ENCODE peak calls at places on chromosomes 4 and X, in eight cellular contexts. Y is HCT116, N is ovary, H is A549, Z is AG04450, B is stomach, X is heart left ventricle, K is hepatocyte. Q is an unnamed sample.

GRCh38 chr4:113636438-113636818 is 125.1 kb downstream of the CAMK2D start:
- DNase-seq in X (no peak), Z (no peak), H (no peak), K (no peak), Y (no peak), N (no peak), B (no peak), Q (no peak)

GRCh38 chrX:44162964-44163475 is 180.5 kb downstream of the EFHC2 start:
- DNase-seq in H (no peak), B (no peak), X (no peak), Y (no peak), N (no peak), K (no peak), Z (no peak), Q (no peak)

GRCh38 chr4:79823148-79823763 is 249.8 kb downstream of the ANTXR2 start:
- DNase-seq in K (peak), N (no peak), H (no peak), X (no peak), B (no peak), Y (no peak), Z (peak), Q (peak)

GRCh38 chr4:164803702-164804101 is 49.8 kb downstream of the SMIM31 start:
- DNase-seq in N (no peak), H (no peak), Y (no peak), X (no peak), K (no peak), B (no peak), Z (no peak), Q (no peak)

GRCh38 chrX:150573702-150574101 is 5.3 kb downstream of the MTM1 start:
- DNase-seq in B (no peak), H (no peak), N (no peak), Z (no peak), K (no peak), X (no peak), Y (no peak), Q (no peak)

GRCh38 chr4:143406523-143406922 is 69.8 kb downstream of the GAB1 start:
- DNase-seq in H (no peak), K (peak), Y (no peak), X (no peak), Z (no peak), B (peak), N (peak), Q (peak)

GRCh38 chr4:94917146-94917545 is 159.4 kb downstream of the BMPR1B start:
- DNase-seq in Z (no peak), Y (no peak), X (no peak), N (no peak), K (no peak), H (no peak), B (no peak), Q (no peak)

GRCh38 chr4:68751138-68751537 is 64.7 kb upstream of the UGT2B10 start:
- DNase-seq in N (no peak), X (no peak), Y (no peak), Z (no peak), B (no peak), H (no peak), K (no peak), Q (no peak)

GRCh38 chr4:174631901-174632758 is 109.8 kb upstream of the HPGD start:
- DNase-seq in H (peak), Y (peak), X (no peak), K (peak), N (no peak), Z (peak), B (no peak), Q (peak)

GRCh38 chr4:183422962-183423653 is 21.3 kb upstream of the CDKN2AIP start:
- DNase-seq in Z (no peak), B (no peak), X (no peak), K (no peak), Y (no peak), N (no peak), H (no peak), Q (no peak)

GRCh38 chr4:127604949-127605709 is 27.6 kb upstream of the INTU start:
- DNase-seq in Y (peak), X (no peak), N (no peak), K (peak), B (no peak), H (peak), Z (no peak), Q (no peak)

GRCh38 chr4:1463088-1463926 is 57.1 kb upstream of the NKX1-1 start:
- DNase-seq in Y (no peak), H (no peak), B (peak), N (no peak), X (no peak), Z (peak), K (peak), Q (peak)

GRCh38 chr4:14853186-14853946 is 148.9 kb upstream of the CPEB2 start:
- DNase-seq in Y (no peak), Z (peak), X (no peak), H (peak), B (no peak), N (no peak), K (peak), Q (peak)

GRCh38 chr4:145189981-145190380 is 9.6 kb upstream of the OTUD4 start:
- DNase-seq in K (no peak), X (no peak), H (no peak), N (no peak), Z (no peak), Y (no peak), B (no peak), Q (no peak)

GRCh38 chr4:26256016-26256415 is 64.8 kb upstream of the RBPJ start:
- DNase-seq in B (no peak), Y (no peak), N (no peak), X (no peak), K (no peak), H (no peak), Z (no peak), Q (no peak)

GRCh38 chrX:66014560-66014959 is 25.3 kb downstream of the VSIG4 start:
- DNase-seq in Y (no peak), B (no peak), N (no peak), X (no peak), Z (no peak), K (no peak), H (no peak), Q (no peak)

GRCh38 chr4:160947653-160948052 is 1216.1 kb downstream of the FSTL5 start:
- DNase-seq in N (no peak), Z (no peak), B (no peak), H (no peak), X (no peak), Y (no peak), K (no peak), Q (no peak)

GRCh38 chrX:136574548-136574947 is 42.5 kb downstream of the VGLL1 start:
- DNase-seq in X (no peak), H (no peak), Z (no peak), Y (no peak), N (no peak), B (no peak), K (peak), Q (no peak)

GRCh38 chr4:52051213-52051614 is at the start of gene SPATA18:
- DNase-seq in Y (no peak), X (peak), B (peak), N (peak), H (peak), Z (no peak), K (peak), Q (no peak)

GRCh38 chrX:44874481-44875184 is 1.6 kb downstream of the KDM6A start:
- DNase-seq in H (peak), X (no peak), N (peak), B (peak), Y (no peak), Z (no peak), K (peak), Q (no peak)

GRCh38 chr4:74223801-74224200 is 65.9 kb downstream of the MTHFD2L start:
- DNase-seq in X (no peak), K (no peak), N (no peak), Y (no peak), B (no peak), H (no peak), Z (no peak), Q (no peak)

GRCh38 chrX:17067534-17067933 is 121.1 kb downstream of the REPS2 start:
- DNase-seq in X (no peak), Z (no peak), Y (no peak), B (no peak), H (no peak), K (no peak), N (no peak), Q (no peak)

GRCh38 chrX:49106930-49107329 is 16.6 kb downstream of the GPKOW start:
- DNase-seq in H (peak), K (peak), N (no peak), B (peak), X (no peak), Y (no peak), Z (peak), Q (peak)

GRCh38 chr4:166594326-166594946 is 639.9 kb downstream of the SPOCK3 start:
- DNase-seq in B (peak), K (peak), Y (peak), Z (no peak), X (no peak), N (no peak), H (peak), Q (peak)

GRCh38 chr4:32689520-32689919 is 1969.4 kb downstream of the PCDH7 start:
- DNase-seq in Y (peak), Z (no peak), B (no peak), N (no peak), K (no peak), X (no peak), H (peak), Q (no peak)

GRCh38 chr4:16496501-16496900 is 270.2 kb upstream of the TAPT1 start:
- DNase-seq in B (no peak), H (no peak), X (no peak), Y (no peak), K (no peak), Z (peak), N (no peak), Q (peak)

GRCh38 chr4:94396984-94397383 is 54.3 kb upstream of the HPGDS start:
- DNase-seq in H (no peak), K (no peak), X (no peak), B (no peak), N (no peak), Z (no peak), Y (no peak), Q (no peak)

GRCh38 chrX:53318766-53319353 is 37.5 kb upstream of the IQSEC2 start:
- DNase-seq in K (no peak), H (no peak), N (no peak), Y (no peak), B (no peak), X (no peak), Z (no peak), Q (no peak)

GRCh38 chr4:78954048-78954666 is 14.9 kb upstream of the PAQR3 start:
- DNase-seq in K (peak), Y (peak), X (no peak), N (no peak), B (no peak), Z (no peak), H (peak), Q (no peak)

GRCh38 chr4:46515940-46516339 is 126.0 kb upstream of the GABRA2 start:
- DNase-seq in Z (no peak), X (no peak), B (no peak), K (no peak), H (no peak), N (no peak), Y (no peak), Q (no peak)

GRCh38 chr4:9999956-10000551 is 21.2 kb downstream of the SLC2A9 start:
- DNase-seq in K (no peak), H (no peak), B (no peak), X (no peak), Y (no peak), N (no peak), Z (no peak), Q (peak)

GRCh38 chr4:101191302-101192098 is 155.8 kb downstream of the PPP3CA start:
- DNase-seq in Y (no peak), K (peak), Z (peak), N (peak), H (peak), B (peak), X (peak), Q (peak)

GRCh38 chrX:17590892-17591740 is 146.2 kb upstream of the SCML1 start:
- DNase-seq in Y (peak), K (peak), B (peak), N (peak), H (peak), X (peak), Z (no peak), Q (peak)

GRCh38 chr4:86294883-86295282 is 65.0 kb downstream of the MAPK10 start:
- DNase-seq in H (no peak), X (no peak), B (no peak), K (no peak), Y (no peak), Z (no peak), N (no peak), Q (no peak)
- H3K4me3 ChIP-seq in H (no peak), X (no peak), B (no peak), K (no peak), Y (no peak), Z (no peak), N (no peak), Q (no peak)

DNA sequence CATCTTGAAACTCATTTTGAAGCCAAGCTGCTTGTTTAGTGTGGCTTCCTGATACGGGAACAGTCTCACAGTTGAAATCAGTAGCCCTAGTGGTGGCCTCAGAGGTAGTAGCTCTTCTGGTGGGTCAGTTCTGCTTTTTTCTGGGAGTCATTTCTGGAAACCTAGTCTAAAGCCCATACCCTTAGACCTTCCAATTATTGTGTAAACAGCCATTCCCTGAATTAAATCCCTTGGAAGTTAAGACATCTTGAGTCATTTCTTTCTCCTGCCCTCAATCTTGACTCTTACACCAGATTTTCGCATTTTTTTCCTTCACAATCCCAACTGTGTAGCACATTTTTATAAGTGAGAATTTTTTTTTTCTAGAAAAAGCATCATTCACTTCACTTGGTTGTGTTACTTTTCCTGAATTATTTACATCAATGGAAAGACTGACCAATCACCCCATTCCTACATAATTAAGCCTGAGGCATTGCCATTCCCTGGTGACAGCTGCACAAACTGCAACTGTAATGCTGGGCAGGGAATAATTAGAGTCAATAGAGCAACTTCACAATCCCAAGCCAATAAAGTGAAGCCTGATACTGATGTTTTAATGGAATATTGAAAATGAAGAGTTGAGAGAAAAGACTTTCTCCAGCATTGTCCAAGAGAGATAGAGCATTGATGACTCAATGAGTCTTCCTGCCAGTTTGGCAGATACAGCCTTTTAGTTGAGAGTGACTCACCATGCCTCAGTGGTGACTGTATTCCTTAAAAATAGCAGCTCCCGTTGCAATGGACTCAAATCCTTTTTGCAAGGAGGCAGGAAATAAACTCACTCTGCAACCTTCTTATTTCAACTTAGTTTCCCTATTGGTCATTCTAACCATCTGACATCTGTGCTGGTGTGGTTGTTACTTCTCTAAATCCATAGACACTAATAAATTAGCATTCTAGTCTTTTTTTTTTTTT is 13.0 kb upstream of the SEPSECS start:
- DNase-seq in X (no peak), Y (peak), Z (peak), H (peak), K (peak), B (no peak), N (peak), Q (peak)
- TF ChIP-seq CTCF in X (no peak), Y (peak), Z (no peak), H (no peak), K (no peak), B (no peak), N (no peak), Q (peak)

DNA sequence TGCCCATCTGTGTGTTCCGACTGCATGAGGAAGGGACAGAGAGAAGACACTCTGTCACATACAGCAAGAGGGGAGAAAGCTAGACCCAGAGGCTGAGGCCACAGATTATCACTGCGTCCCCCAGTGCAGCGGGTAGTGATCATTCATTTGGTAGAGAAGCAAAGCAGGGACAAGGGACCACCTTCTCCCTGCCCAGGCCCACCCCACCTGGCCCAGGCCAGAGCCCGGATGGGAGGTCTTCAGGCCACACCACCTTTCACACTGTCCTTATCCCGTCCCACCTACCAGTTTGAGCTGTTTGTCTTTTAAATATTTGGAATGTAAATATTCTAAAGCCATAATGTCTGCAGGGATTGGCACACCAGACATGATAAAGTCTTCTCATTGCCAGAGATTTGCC is 10.6 kb downstream of the TNIP2 start:
- DNase-seq in K (no peak), H (no peak), Z (no peak), N (no peak), B (no peak), X (no peak), Y (no peak), Q (no peak)
- H3K27ac ChIP-seq in K (peak), H (no peak), Z (peak), N (no peak), B (peak), X (peak), Y (no peak), Q (peak)

GRCh38 chrX:115562492-115562872 is 1.5 kb downstream of the PLS3 start:
- DNase-seq in Z (no peak), K (peak), H (peak), Y (no peak), N (no peak), B (no peak), X (no peak), Q (no peak)
- H3K4me3 ChIP-seq in Z (peak), K (peak), H (peak), Y (peak), N (peak), B (peak), X (peak), Q (peak)

DNA sequence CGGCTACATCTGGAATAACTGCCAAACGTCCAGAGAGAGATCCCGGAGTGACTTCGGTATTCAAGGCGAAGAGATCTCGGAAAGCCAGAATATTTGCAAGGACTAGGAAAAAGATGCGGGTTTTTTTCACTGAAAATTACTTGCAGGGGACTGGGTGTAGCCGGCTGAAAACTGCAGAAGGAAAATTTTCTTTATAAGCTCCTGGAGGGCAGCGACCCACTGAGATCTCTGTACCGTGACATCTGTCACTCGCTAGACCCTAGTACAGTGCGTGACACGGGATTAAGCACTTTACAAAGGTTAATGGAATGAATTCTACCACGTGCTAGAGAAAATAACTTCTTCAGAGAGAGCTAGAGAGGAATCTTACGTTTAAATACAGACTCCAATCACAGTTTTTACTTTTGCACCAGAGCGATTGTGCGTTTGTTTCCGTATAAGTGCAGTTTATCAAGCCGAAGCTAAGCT is 1.1 kb upstream of the LCORL start:
- DNase-seq in Y (no peak), B (no peak), H (no peak), Z (no peak), X (no peak), N (no peak), K (peak), Q (no peak)
- TF ChIP-seq CTCF in Y (no peak), B (no peak), H (no peak), Z (no peak), X (no peak), N (no peak), K (no peak), Q (no peak)

Q was measured in brain microvascular endothelial cell.